ENCODE peak calls at places on chromosome 18, in seven cellular contexts. I is stimulated activated CD8-positive, alpha-beta memory T cell treated with anti-CD3 and anti-CD28 coated beads, Interleukin-2, amount 100 ng/mL, for 1 hour; D is activated CD4-positive, CD25-positive, alpha-beta regulatory T cell treated with anti-CD3 and anti-CD28 coated beads, Interleukin-2, amount 50 U/mL, for 72 hours; T is HTR-8/SVneo; Z is stimulated activated CD4-positive, alpha-beta T cell treated with anti-CD3 and anti-CD28 coated beads, Interleukin-15, amount 100 ng/mL, for 1 hour; S is T-helper 17 cell; W is GM04504. O is an unnamed sample.
A peak's percentile ranks its signal among the peaks of the same experiment; 100 is the strongest.

GRCh38 chr18:79664525-79665125 is 15.0 kb upstream of the CTDP1 start:
- DNase-seq in I (no peak), D (no peak), T (peak; percentile 15), Z (no peak), S (no peak), W (peak; percentile 27), O (no peak)

GRCh38 chr18:386950-387349 is 113.6 kb downstream of the COLEC12 start:
- DNase-seq in I (no peak), D (no peak), T (no peak), Z (no peak), S (no peak), W (no peak), O (no peak)

GRCh38 chr18:44696892-44697291 is 16.2 kb downstream of the SETBP1 start:
- DNase-seq in I (no peak), D (no peak), T (no peak), Z (no peak), S (no peak), W (no peak), O (no peak)

GRCh38 chr18:3495691-3496090 is 45.7 kb downstream of the TGIF1 start:
- DNase-seq in I (no peak), D (no peak), T (no peak), Z (no peak), S (no peak), W (no peak), O (no peak)

GRCh38 chr18:55586841-55587240 is 1.2 kb downstream of the TCF4 start:
- DNase-seq in I (no peak), D (no peak), T (no peak), Z (no peak), S (no peak), W (no peak), O (no peak)

GRCh38 chr18:55385770-55386169 is 202.2 kb downstream of the TCF4 start:
- DNase-seq in I (no peak), D (no peak), T (no peak), Z (no peak), S (no peak), W (no peak), O (no peak)

GRCh38 chr18:5456577-5457466 is 87.0 kb downstream of the EPB41L3 start:
- DNase-seq in I (no peak), D (no peak), T (peak; percentile 7), Z (no peak), S (no peak), W (no peak), O (peak; percentile 31)

GRCh38 chr18:35005963-35006577 is 35.1 kb upstream of the MAPRE2 start:
- DNase-seq in I (no peak), D (no peak), T (peak; percentile 27), Z (no peak), S (no peak), W (peak; percentile 44), O (peak; percentile 42)

GRCh38 chr18:47410139-47410538 is 158.7 kb upstream of the SKOR2 start:
- DNase-seq in I (no peak), D (no peak), T (no peak), Z (no peak), S (no peak), W (no peak), O (no peak)

GRCh38 chr18:79962835-79963657 is 1.4 kb upstream of the HSBP1L1 start:
- DNase-seq in I (no peak), D (no peak), T (no peak), Z (no peak), S (peak; percentile 35), W (no peak), O (no peak)

GRCh38 chr18:12307871-12308385 is at the start of gene TUBB6:
- DNase-seq in I (no peak), D (no peak), T (no peak), Z (no peak), S (no peak), W (peak; percentile 65), O (peak; percentile 65)

GRCh38 chr18:64219511-64219910 is 70.6 kb upstream of the LINC00305 start:
- DNase-seq in I (no peak), D (no peak), T (no peak), Z (no peak), S (no peak), W (no peak), O (no peak)

GRCh38 chr18:73645175-73645715 is 502.4 kb downstream of the FBXO15 start:
- DNase-seq in I (no peak), D (no peak), T (no peak), Z (no peak), S (no peak), W (no peak), O (no peak)

GRCh38 chr18:79614211-79615028 is 65.2 kb upstream of the CTDP1 start:
- DNase-seq in I (no peak), D (peak; percentile 18), T (no peak), Z (no peak), S (no peak), W (no peak), O (no peak)

GRCh38 chr18:2222270-2223185 is 348.8 kb downstream of the METTL4 start:
- DNase-seq in I (no peak), D (no peak), T (no peak), Z (no peak), S (no peak), W (no peak), O (no peak)

GRCh38 chr18:79680100-79680879 is 687 bp downstream of the CTDP1 start:
- DNase-seq in I (no peak), D (peak; percentile 48), T (peak; percentile 7), Z (no peak), S (no peak), W (peak; percentile 11), O (no peak)

GRCh38 chr18:11946756-11947155 is 34.6 kb upstream of the IMPA2 start:
- DNase-seq in I (no peak), D (no peak), T (no peak), Z (no peak), S (no peak), W (no peak), O (no peak)

GRCh38 chr18:76405761-76406356 is 89.2 kb downstream of the ZNF516 start:
- DNase-seq in I (no peak), D (peak; percentile 43), T (peak; percentile 41), Z (no peak), S (peak; percentile 40), W (no peak), O (peak; percentile 22)

GRCh38 chr18:3283908-3284307 is 22.0 kb downstream of the MYL12B start:
- DNase-seq in I (no peak), D (no peak), T (no peak), Z (no peak), S (no peak), W (no peak), O (no peak)

GRCh38 chr18:45167109-45167551 is 448.1 kb upstream of the SLC14A2 start:
- DNase-seq in I (no peak), D (no peak), T (no peak), Z (no peak), S (no peak), W (peak; percentile 76), O (no peak)

GRCh38 chr18:23340661-23341060 is 112.4 kb upstream of the RIOK3 start:
- DNase-seq in I (no peak), D (no peak), T (no peak), Z (no peak), S (no peak), W (no peak), O (no peak)

GRCh38 chr18:47397671-47398319 is 146.3 kb upstream of the SKOR2 start:
- DNase-seq in I (no peak), D (no peak), T (no peak), Z (no peak), S (no peak), W (no peak), O (no peak)

GRCh38 chr18:79845164-79845563 is 47.4 kb downstream of the KCNG2 start:
- DNase-seq in I (no peak), D (no peak), T (no peak), Z (no peak), S (no peak), W (no peak), O (no peak)

GRCh38 chr18:35672897-35673296 is 91.4 kb downstream of the GALNT1 start:
- DNase-seq in I (no peak), D (no peak), T (no peak), Z (no peak), S (no peak), W (no peak), O (peak; percentile 4)

GRCh38 chr18:6561893-6562292 is 147.2 kb upstream of the L3MBTL4 start:
- DNase-seq in I (no peak), D (no peak), T (no peak), Z (no peak), S (no peak), W (no peak), O (no peak)

GRCh38 chr18:37567061-37567993 is 1.7 kb upstream of the CELF4 start:
- DNase-seq in I (no peak), D (no peak), T (no peak), Z (no peak), S (no peak), W (no peak), O (no peak)